ENCODE peak calls at places on chromosomes 1 and 21, in five cellular contexts. M is NCI-H1092 treated with DMSO at 0.1 percent for 48 hours, V is T-helper 1 cell, U is kidney epithelial cell, A is NB4. S is an unnamed sample.
A peak's percentile ranks its signal among the peaks of the same experiment; 100 is the strongest.

GRCh38 chr1:1290238-1290731 is 10.0 kb downstream of the SCNN1D start:
- DNase-seq in M (no peak), V (peak; percentile 63), U (no peak), A (peak; percentile 43), S (no peak)

GRCh38 chr21:35019631-35020032 is 29.5 kb downstream of the RUNX1 start:
- DNase-seq in M (no peak), V (no peak), U (peak; percentile 60), A (no peak), S (no peak)

GRCh38 chr1:17922833-17923232 is 167.7 kb downstream of the ACTL8 start:
- DNase-seq in M (peak; percentile 61), V (no peak), U (no peak), A (peak; percentile 52), S (no peak)

GRCh38 chr1:202965441-202965821 is 1.6 kb downstream of the CYB5R1 start:
- DNase-seq in M (no peak), V (no peak), U (no peak), A (no peak), S (no peak)

GRCh38 chr1:59172693-59173092 is 124.2 kb upstream of the FGGY start:
- DNase-seq in M (no peak), V (no peak), U (no peak), A (no peak), S (no peak)

GRCh38 chr1:207077470-207078377 is 10.9 kb upstream of the C4BPB start:
- DNase-seq in M (peak; percentile 77), V (peak; percentile 70), U (peak; percentile 38), A (peak; percentile 82), S (no peak)

GRCh38 chr1:94876362-94876761 is 50.5 kb downstream of the CNN3 start:
- DNase-seq in M (no peak), V (no peak), U (no peak), A (no peak), S (no peak)

GRCh38 chr1:115572710-115573109 is 69.1 kb upstream of the VANGL1 start:
- DNase-seq in M (no peak), V (no peak), U (no peak), A (no peak), S (no peak)

GRCh38 chr21:38439957-38440356 is 58.3 kb downstream of the ERG start:
- DNase-seq in M (peak; percentile 7), V (no peak), U (no peak), A (peak; percentile 79), S (no peak)

GRCh38 chr1:202165267-202165941 is 5.0 kb upstream of the PTPN7 start:
- DNase-seq in M (no peak), V (peak; percentile 35), U (no peak), A (peak; percentile 51), S (no peak)